ENCODE peak calls at places on chromosomes 5 and 9, in five cellular contexts. O, B, G, T and F are unnamed samples.

GRCh38 chr5:94705427-94705826 is 87.0 kb downstream of the SLF1 start:
- DNase-seq in O (no peak), B (no peak), G (no peak), T (no peak), F (no peak)

GRCh38 chr5:81245871-81246235 is 12.7 kb downstream of the CKMT2 start:
- DNase-seq in O (no peak), B (no peak), G (no peak), T (no peak), F (no peak)

GRCh38 chr5:136802382-136802781 is 437.0 kb upstream of the TRPC7 start:
- DNase-seq in O (no peak), B (peak; percentile 48), G (peak; percentile 31), T (no peak), F (peak; percentile 35)

GRCh38 chr5:107104774-107105050 is 566.0 kb downstream of the EFNA5 start:
- DNase-seq in O (no peak), B (no peak), G (no peak), T (no peak), F (peak; percentile 31)

GRCh38 chr9:93659044-93659836 is 82.9 kb downstream of the PHF2 start:
- DNase-seq in O (peak; percentile 3), B (no peak), G (no peak), T (no peak), F (no peak)

GRCh38 chr5:158594595-158595242 is 505.0 kb downstream of the EBF1 start:
- DNase-seq in O (no peak), B (no peak), G (no peak), T (no peak), F (no peak)

GRCh38 chr9:37776328-37776727 is 8.5 kb downstream of the EXOSC3 start:
- DNase-seq in O (no peak), B (no peak), G (peak; percentile 79), T (no peak), F (peak; percentile 56)

GRCh38 chr5:126368239-126368812 is 54.9 kb upstream of the GRAMD2B start:
- DNase-seq in O (no peak), B (no peak), G (peak; percentile 28), T (no peak), F (no peak)

GRCh38 chr5:6491548-6492290 is 43.1 kb downstream of the UBE2QL1 start:
- DNase-seq in O (no peak), B (no peak), G (no peak), T (no peak), F (no peak)

GRCh38 chr9:78210841-78211301 is 25.0 kb upstream of the CEP78 start:
- DNase-seq in O (no peak), B (no peak), G (no peak), T (no peak), F (no peak)

GRCh38 chr9:129166962-129167557 is 11.0 kb downstream of the IER5L start:
- DNase-seq in O (peak; percentile 71), B (no peak), G (peak; percentile 86), T (no peak), F (no peak)